ENCODE peak calls at places on chromosomes 11 and 22, in nine cellular contexts. I, L, R, U, F, E, P, K and T are unnamed samples.

GRCh38 chr11:117199061-117199915 is at the start of gene TAGLN:
- DNase-seq in I (peak), L (peak), R (peak), U (no peak), F (peak), E (no peak), P (peak), K (peak), T (peak)

GRCh38 chr11:10459029-10459970 is 4.2 kb downstream of the AMPD3 start:
- DNase-seq in I (no peak), L (no peak), R (no peak), U (no peak), F (no peak), E (peak), P (no peak), K (no peak), T (no peak)

GRCh38 chr11:97537407-97538150 is 1147.8 kb downstream of the JRKL start:
- DNase-seq in I (no peak), L (no peak), R (no peak), U (no peak), F (peak), E (no peak), P (no peak), K (no peak), T (no peak)

GRCh38 chr11:74084796-74085541 is 76.1 kb upstream of the UCP3 start:
- DNase-seq in I (no peak), L (no peak), R (no peak), U (no peak), F (no peak), E (no peak), P (peak), K (no peak), T (peak)

GRCh38 chr11:291281-292210 is 2.6 kb downstream of the PGGHG start:
- DNase-seq in I (peak), L (no peak), R (no peak), U (no peak), F (peak), E (peak), P (no peak), K (no peak), T (no peak)

GRCh38 chr11:48184452-48184851 is 32.2 kb upstream of the OR4B1 start:
- DNase-seq in I (no peak), L (no peak), R (no peak), U (no peak), F (no peak), E (no peak), P (no peak), K (no peak), T (no peak)

GRCh38 chr22:40855960-40856512 is 403 bp downstream of the ST13 start:
- DNase-seq in I (peak), L (peak), R (peak), U (no peak), F (no peak), E (peak), P (peak), K (peak), T (no peak)

GRCh38 chr11:102794382-102794781 is 3.6 kb downstream of the MMP1 start:
- DNase-seq in I (no peak), L (peak), R (peak), U (peak), F (no peak), E (no peak), P (peak), K (no peak), T (peak)

GRCh38 chr22:29689872-29690213 is 30.0 kb upstream of the CABP7 start:
- DNase-seq in I (peak), L (peak), R (peak), U (peak), F (no peak), E (no peak), P (peak), K (peak), T (peak)

GRCh38 chr11:93939084-93939780 is 81.9 kb upstream of the HEPHL1 start:
- DNase-seq in I (no peak), L (no peak), R (peak), U (no peak), F (no peak), E (no peak), P (peak), K (no peak), T (peak)

GRCh38 chr22:26471522-26471921 is 12.1 kb downstream of the HPS4 start:
- DNase-seq in I (no peak), L (peak), R (peak), U (peak), F (peak), E (no peak), P (peak), K (no peak), T (peak)

GRCh38 chr11:84408946-84409411 is 1122.8 kb upstream of the CCDC90B start:
- DNase-seq in I (no peak), L (no peak), R (peak), U (no peak), F (no peak), E (no peak), P (no peak), K (no peak), T (no peak)

GRCh38 chr11:95338430-95338991 is 107.5 kb upstream of the SESN3 start:
- DNase-seq in I (peak), L (peak), R (no peak), U (no peak), F (no peak), E (no peak), P (peak), K (no peak), T (no peak)

GRCh38 chr22:48379371-48379770 is 1448.3 kb downstream of the BRD1 start:
- DNase-seq in I (no peak), L (no peak), R (no peak), U (no peak), F (peak), E (no peak), P (no peak), K (no peak), T (no peak)

GRCh38 chr11:65169164-65169641 is 830 bp upstream of the SPDYC start:
- DNase-seq in I (no peak), L (no peak), R (no peak), U (no peak), F (no peak), E (no peak), P (peak), K (no peak), T (peak)

GRCh38 chr22:18057568-18058209 is 20.1 kb upstream of the PEX26 start:
- DNase-seq in I (peak), L (peak), R (peak), U (peak), F (peak), E (no peak), P (peak), K (no peak), T (peak)

GRCh38 chr11:24622262-24622661 is 125.4 kb downstream of the LUZP2 start:
- DNase-seq in I (no peak), L (no peak), R (no peak), U (no peak), F (no peak), E (no peak), P (no peak), K (no peak), T (no peak)

GRCh38 chr11:74390697-74391096 is 7.5 kb downstream of the PGM2L1 start:
- DNase-seq in I (no peak), L (no peak), R (no peak), U (no peak), F (no peak), E (no peak), P (no peak), K (no peak), T (no peak)

GRCh38 chr11:64226507-64227051 is 505 bp downstream of the NUDT22 start:
- DNase-seq in I (peak), L (no peak), R (peak), U (no peak), F (no peak), E (peak), P (no peak), K (peak), T (peak)

GRCh38 chr22:34395370-34395769 is 475.1 kb upstream of the LARGE1 start:
- DNase-seq in I (no peak), L (no peak), R (no peak), U (no peak), F (no peak), E (no peak), P (no peak), K (no peak), T (no peak)

GRCh38 chr11:61961570-61962212 is 5.7 kb downstream of the FTH1 start:
- DNase-seq in I (peak), L (peak), R (peak), U (peak), F (no peak), E (no peak), P (no peak), K (peak), T (peak)

GRCh38 chr11:118622376-118623290 is 15.2 kb downstream of the PHLDB1 start:
- DNase-seq in I (peak), L (no peak), R (peak), U (no peak), F (peak), E (no peak), P (peak), K (peak), T (peak)

GRCh38 chr11:19511413-19512183 is 201.0 kb upstream of the NAV2 start:
- DNase-seq in I (peak), L (no peak), R (no peak), U (no peak), F (no peak), E (no peak), P (no peak), K (no peak), T (no peak)

GRCh38 chr22:39477542-39477941 is 20.7 kb downstream of the MGAT3 start:
- DNase-seq in I (no peak), L (no peak), R (no peak), U (no peak), F (no peak), E (no peak), P (no peak), K (no peak), T (no peak)

GRCh38 chr11:11757871-11758270 is 83.9 kb upstream of the USP47 start:
- DNase-seq in I (no peak), L (peak), R (no peak), U (no peak), F (no peak), E (no peak), P (no peak), K (no peak), T (no peak)

GRCh38 chr22:33866521-33866920 is 53.8 kb downstream of the LARGE1 start:
- DNase-seq in I (no peak), L (no peak), R (no peak), U (no peak), F (no peak), E (no peak), P (no peak), K (no peak), T (no peak)

GRCh38 chr22:21451545-21452520 is 15.4 kb upstream of the TMEM191C start:
- DNase-seq in I (no peak), L (no peak), R (no peak), U (no peak), F (peak), E (no peak), P (no peak), K (no peak), T (no peak)

GRCh38 chr11:30876228-30876627 is 290.1 kb upstream of the MPPED2 start:
- DNase-seq in I (no peak), L (no peak), R (no peak), U (no peak), F (no peak), E (no peak), P (no peak), K (no peak), T (no peak)

GRCh38 chr11:122189259-122189658 is 73.2 kb upstream of the BLID start:
- DNase-seq in I (no peak), L (peak), R (peak), U (no peak), F (no peak), E (no peak), P (peak), K (no peak), T (peak)

GRCh38 chr22:47297261-47298016 is 535.0 kb downstream of the TBC1D22A start:
- DNase-seq in I (no peak), L (no peak), R (no peak), U (no peak), F (no peak), E (no peak), P (no peak), K (no peak), T (no peak)

GRCh38 chr22:27797793-27798525 is 3.6 kb downstream of the MN1 start:
- DNase-seq in I (peak), L (no peak), R (no peak), U (no peak), F (no peak), E (no peak), P (no peak), K (no peak), T (no peak)

GRCh38 chr11:2797181-2797711 is 88.3 kb downstream of the CDKN1C start:
- DNase-seq in I (peak), L (no peak), R (peak), U (no peak), F (peak), E (no peak), P (no peak), K (peak), T (no peak)

GRCh38 chr11:99568808-99569207 is 548.1 kb downstream of the CNTN5 start:
- DNase-seq in I (no peak), L (no peak), R (no peak), U (no peak), F (no peak), E (no peak), P (no peak), K (no peak), T (no peak)
- H3K4me3 ChIP-seq in I (no peak), L (no peak), R (no peak), U (no peak), F (no peak), E (no peak), P (no peak), K (no peak), T (no peak)

GRCh38 chr22:24148586-24148985 is 32.7 kb upstream of the SUSD2 start:
- DNase-seq in I (no peak), L (no peak), R (no peak), U (no peak), F (no peak), E (no peak), P (no peak), K (no peak), T (no peak)

GRCh38 chr22:24146190-24146616 is 35.1 kb upstream of the SUSD2 start:
- DNase-seq in I (peak), L (peak), R (no peak), U (no peak), F (no peak), E (peak), P (peak), K (peak), T (peak)

GRCh38 chr22:24146791-24147353 is 34.4 kb upstream of the SUSD2 start:
- DNase-seq in I (peak), L (peak), R (no peak), U (peak), F (no peak), E (no peak), P (peak), K (no peak), T (no peak)

GRCh38 chr22:24149191-24149590 is 32.1 kb upstream of the SUSD2 start:
- DNase-seq in I (no peak), L (no peak), R (no peak), U (no peak), F (no peak), E (no peak), P (no peak), K (no peak), T (no peak)

GRCh38 chr22:24147666-24148065 is 33.6 kb upstream of the SUSD2 start:
- DNase-seq in I (no peak), L (no peak), R (no peak), U (no peak), F (no peak), E (no peak), P (no peak), K (no peak), T (no peak)
- H3K4me3 ChIP-seq in I (no peak), L (no peak), R (no peak), U (no peak), F (no peak), E (no peak), P (no peak), K (no peak), T (no peak)

DNA sequence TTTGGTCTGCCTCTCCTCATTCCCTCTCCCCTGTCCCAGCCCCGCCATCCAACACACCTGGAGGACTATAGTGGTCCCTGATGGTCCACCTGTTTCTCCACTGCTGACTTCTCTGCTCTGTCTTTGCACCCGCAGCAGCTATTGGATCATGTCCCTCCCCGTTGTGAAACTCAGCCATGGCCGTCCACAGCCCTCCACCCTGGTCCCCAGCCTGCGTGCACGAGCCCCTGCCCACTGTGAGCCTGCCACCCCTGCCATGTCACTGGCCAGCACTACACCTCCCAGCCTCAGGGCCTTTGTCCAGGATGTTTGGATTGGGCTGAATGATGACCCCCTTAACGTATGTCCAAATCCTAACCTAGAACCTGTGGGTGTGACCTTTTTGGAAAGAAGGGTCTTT is 47.7 kb upstream of the SMIM38 start:
- DNase-seq in I (peak), L (no peak), R (no peak), U (no peak), F (no peak), E (no peak), P (no peak), K (no peak), T (no peak)
- H3K4me3 ChIP-seq in I (no peak), L (no peak), R (no peak), U (peak), F (no peak), E (no peak), P (no peak), K (no peak), T (no peak)

GRCh38 chr11:83007477-83007876 is 64.2 kb downstream of the RAB30 start:
- DNase-seq in I (no peak), L (no peak), R (no peak), U (no peak), F (no peak), E (no peak), P (no peak), K (no peak), T (no peak)
- H3K4me3 ChIP-seq in I (no peak), L (no peak), R (no peak), U (no peak), F (no peak), E (no peak), P (no peak), K (no peak), T (no peak)

GRCh38 chr22:50672041-50672440 is 582 bp upstream of the SHANK3 start:
- DNase-seq in I (no peak), L (peak), R (no peak), U (no peak), F (no peak), E (no peak), P (no peak), K (peak), T (no peak)
- H3K4me3 ChIP-seq in I (no peak), L (no peak), R (no peak), U (no peak), F (no peak), E (no peak), P (no peak), K (no peak), T (no peak)

DNA sequence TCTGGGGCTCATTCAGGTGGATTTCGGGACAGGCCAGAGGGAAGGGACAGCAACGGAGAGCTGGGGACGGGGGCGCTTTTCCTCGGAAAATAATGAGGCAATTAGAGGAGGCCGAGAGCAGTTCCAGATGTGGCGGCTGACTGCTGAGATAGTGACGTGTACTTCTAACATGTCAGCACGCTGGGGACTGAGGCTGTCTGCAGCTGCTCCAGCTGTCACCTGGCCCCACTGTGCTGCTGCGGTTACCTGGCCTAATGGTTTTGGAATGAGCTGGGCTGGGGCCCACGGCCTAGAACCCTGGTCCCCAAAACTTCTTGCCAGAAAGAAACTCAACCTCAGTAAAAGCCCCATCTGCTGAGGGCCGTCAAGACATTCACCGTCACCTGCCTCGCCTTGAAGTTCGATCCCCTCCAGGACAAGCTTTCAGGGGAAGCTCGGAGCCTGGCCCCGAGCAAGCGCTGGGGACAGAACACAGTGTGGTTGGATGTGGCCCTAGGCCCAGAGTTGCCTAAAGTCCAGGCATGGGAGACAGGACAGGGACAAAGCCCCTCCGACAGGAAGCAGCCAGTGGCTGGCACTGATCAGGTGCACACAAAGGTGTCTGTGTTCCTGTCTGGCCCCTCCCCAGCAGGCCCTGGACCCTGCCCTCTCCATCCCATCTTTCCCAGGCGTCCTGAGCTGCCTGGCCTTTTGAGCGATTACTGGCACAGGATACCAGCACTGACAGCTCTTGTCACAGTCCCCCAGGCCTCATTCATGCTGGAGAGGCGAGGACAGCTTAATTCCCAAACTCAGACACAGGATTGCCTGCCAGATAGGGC is 22.1 kb downstream of the RPUSD4 start:
- DNase-seq in I (no peak), L (no peak), R (no peak), U (no peak), F (no peak), E (no peak), P (no peak), K (no peak), T (no peak)
- H3K4me3 ChIP-seq in I (no peak), L (no peak), R (no peak), U (no peak), F (no peak), E (no peak), P (no peak), K (no peak), T (no peak)

GRCh38 chr22:42857845-42858481 is 890 bp upstream of the ARFGAP3 start:
- DNase-seq in I (no peak), L (no peak), R (no peak), U (no peak), F (no peak), E (no peak), P (no peak), K (no peak), T (peak)
- H3K4me3 ChIP-seq in I (no peak), L (no peak), R (no peak), U (no peak), F (no peak), E (peak), P (no peak), K (peak), T (no peak)

GRCh38 chr22:42070517-42071422 is at the start of gene NAGA:
- DNase-seq in I (peak), L (peak), R (peak), U (peak), F (peak), E (peak), P (peak), K (peak), T (peak)
- H3K4me3 ChIP-seq in I (peak), L (peak), R (peak), U (peak), F (peak), E (peak), P (peak), K (peak), T (peak)

DNA sequence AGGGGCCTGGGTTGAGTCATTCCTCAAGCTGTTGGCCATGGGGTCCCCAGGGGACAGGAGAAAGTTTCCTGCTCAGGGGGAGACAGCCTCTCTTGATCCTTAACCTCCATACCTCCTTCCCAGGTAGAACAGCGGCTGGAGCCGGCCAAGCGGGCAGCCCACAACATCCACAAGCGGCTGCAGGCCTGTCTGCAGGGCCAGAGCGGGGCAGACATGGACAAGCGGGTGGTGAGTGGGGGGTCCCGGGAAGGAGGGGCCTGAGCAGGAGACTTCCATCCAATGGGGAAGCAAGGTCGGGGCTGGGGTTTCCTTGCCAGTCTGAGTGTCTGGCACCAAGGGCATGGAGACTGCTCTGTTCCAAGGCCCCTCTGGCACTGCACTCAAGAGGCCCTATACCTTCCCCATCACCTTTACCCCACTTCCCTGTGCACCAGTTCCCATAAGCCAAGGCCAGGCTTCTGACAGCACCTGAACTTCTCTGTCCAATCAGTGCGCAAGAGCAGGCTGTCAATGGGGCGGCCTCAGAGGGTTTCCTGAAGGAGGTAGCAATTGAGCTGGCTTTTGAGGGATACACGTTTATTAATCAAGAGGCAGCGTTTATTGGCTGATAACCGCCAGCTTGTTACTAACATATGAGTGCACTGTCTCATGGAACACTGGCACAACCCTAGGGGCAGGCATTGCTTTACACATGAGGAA is 1.9 kb downstream of the SH3BP1 start:
- DNase-seq in I (no peak), L (no peak), R (no peak), U (no peak), F (no peak), E (no peak), P (no peak), K (peak), T (no peak)
- H3K4me3 ChIP-seq in I (no peak), L (no peak), R (peak), U (no peak), F (peak), E (peak), P (no peak), K (peak), T (no peak)